ENCODE peak calls at places on chromosomes 1 and 21, in four cellular contexts. V is heart right ventricle, M is bronchial epithelial cell, C is fibroblast of the aortic adventitia. A is an unnamed sample.

GRCh38 chr21:41668686-41669532 is 97.9 kb downstream of the RIPK4 start:
- DNase-seq in M (peak; percentile 83), C (no peak), V (no peak), A (no peak)

GRCh38 chr1:20359451-20360330 is 69.0 kb downstream of the VWA5B1 start:
- DNase-seq in V (no peak), M (no peak), C (no peak), A (no peak)

GRCh38 chr21:26776320-26777021 is 68.7 kb downstream of the ADAMTS1 start:
- DNase-seq in V (no peak), M (peak; percentile 53), C (peak; percentile 68), A (peak; percentile 72)

GRCh38 chr1:153363641-153364040 is 6.0 kb downstream of the S100A9 start:
- DNase-seq in C (no peak), M (no peak), V (no peak), A (no peak)

GRCh38 chr1:185152187-185152767 is 4.5 kb downstream of the TRMT1L start:
- DNase-seq in C (peak; percentile 62), V (no peak), M (peak; percentile 22), A (no peak)

GRCh38 chr1:54464477-54465146 is 58.4 kb upstream of the SSBP3 start:
- DNase-seq in M (no peak), C (no peak), V (no peak), A (no peak)

GRCh38 chr1:203202431-203203245 is 16.1 kb upstream of the CHI3L1 start:
- DNase-seq in M (peak; percentile 32), C (peak; percentile 97), V (peak; percentile 18), A (peak; percentile 84)

GRCh38 chr1:228809621-228810313 is 74.5 kb downstream of the RHOU start:
- DNase-seq in C (no peak), M (no peak), V (no peak), A (no peak)

GRCh38 chr1:12453400-12454343 is 164.3 kb downstream of the DHRS3 start:
- DNase-seq in V (no peak), M (no peak), C (no peak), A (no peak)

GRCh38 chr1:220974431-220974830 is 95.2 kb downstream of the HLX start:
- DNase-seq in V (no peak), C (no peak), M (no peak), A (no peak)

GRCh38 chr1:198848649-198849048 is 209.8 kb downstream of the PTPRC start:
- DNase-seq in M (no peak), C (no peak), V (no peak), A (no peak)

GRCh38 chr1:154865442-154866256 is 4.4 kb downstream of the KCNN3 start:
- DNase-seq in V (no peak), M (no peak), C (no peak), A (no peak)
- H3K4me3 ChIP-seq in V (peak overlapping the region; percentile 66), M (no peak overlapping the region), C (no peak overlapping the region), A (no peak overlapping the region)

DNA sequence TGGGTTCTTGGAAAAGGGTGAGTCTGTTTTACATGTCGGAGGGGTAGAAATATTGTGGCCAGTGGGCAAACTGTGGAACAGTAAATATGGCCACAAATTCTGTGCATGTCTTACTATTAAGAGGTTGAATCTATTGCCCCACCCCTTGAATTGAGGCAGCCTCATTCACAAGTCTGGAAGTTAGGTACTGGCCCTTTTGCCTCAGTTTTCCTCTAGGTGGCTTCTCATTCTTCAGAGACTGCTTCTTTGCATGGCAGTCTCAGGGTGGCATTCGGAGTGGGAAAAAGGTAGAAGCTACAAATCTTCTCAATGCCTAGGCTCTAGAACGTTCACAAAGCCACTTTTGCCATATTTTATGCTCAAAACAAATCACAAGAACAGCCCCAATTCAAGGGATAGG is 57.2 kb downstream of the SLC9C2 start:
- DNase-seq in C (no peak), V (no peak), M (peak; percentile 11), A (no peak)
- TF ChIP-seq CTCF in C (no peak), V (no peak), M (no peak), A (no peak)

GRCh38 chr1:229862017-229862774 is 204.8 kb upstream of the GALNT2 start:
- DNase-seq in V (no peak), M (no peak), C (no peak), A (no peak)

GRCh38 chr1:229860926-229861325 is 206.1 kb upstream of the GALNT2 start:
- DNase-seq in C (no peak), V (no peak), M (no peak), A (no peak)

GRCh38 chr1:229867726-229868125 is 199.3 kb upstream of the GALNT2 start:
- DNase-seq in C (no peak), V (no peak), M (no peak), A (no peak)

GRCh38 chr1:229859026-229859425 is 208.0 kb upstream of the GALNT2 start:
- DNase-seq in M (no peak), V (no peak), C (no peak), A (no peak)

GRCh38 chr1:229863651-229864545 is 203.1 kb upstream of the GALNT2 start:
- DNase-seq in C (no peak), M (no peak), V (peak; percentile 73), A (no peak)
- H3K4me3 ChIP-seq in C (no peak overlapping the region), M (no peak overlapping the region), V (no peak overlapping the region), A (no peak overlapping the region)

GRCh38 chr1:168092566-168093355 is 44.0 kb downstream of the GPR161 start:
- DNase-seq in C (peak; percentile 35), V (no peak), M (peak; percentile 17), A (no peak)
- TF ChIP-seq CTCF in C (peak; percentile 36), V (no peak), M (peak; percentile 38), A (peak; percentile 30)

GRCh38 chr1:6485140-6485936 is 6.1 kb downstream of the PLEKHG5 start:
- DNase-seq in V (no peak), C (no peak), M (no peak), A (no peak)
- H3K4me3 ChIP-seq in V (peak overlapping the region; percentile 67), C (peak overlapping the region; percentile 58), M (peak overlapping the region; percentile 58), A (peak overlapping the region; percentile 40)

GRCh38 chr21:29196021-29196663 is 65.7 kb downstream of the MAP3K7CL start:
- DNase-seq in V (peak; percentile 56), M (peak; percentile 96), C (peak; percentile 95), A (peak; percentile 95)
- TF ChIP-seq CTCF in V (no peak), M (peak; percentile 39), C (peak; percentile 59), A (peak; percentile 33)

DNA sequence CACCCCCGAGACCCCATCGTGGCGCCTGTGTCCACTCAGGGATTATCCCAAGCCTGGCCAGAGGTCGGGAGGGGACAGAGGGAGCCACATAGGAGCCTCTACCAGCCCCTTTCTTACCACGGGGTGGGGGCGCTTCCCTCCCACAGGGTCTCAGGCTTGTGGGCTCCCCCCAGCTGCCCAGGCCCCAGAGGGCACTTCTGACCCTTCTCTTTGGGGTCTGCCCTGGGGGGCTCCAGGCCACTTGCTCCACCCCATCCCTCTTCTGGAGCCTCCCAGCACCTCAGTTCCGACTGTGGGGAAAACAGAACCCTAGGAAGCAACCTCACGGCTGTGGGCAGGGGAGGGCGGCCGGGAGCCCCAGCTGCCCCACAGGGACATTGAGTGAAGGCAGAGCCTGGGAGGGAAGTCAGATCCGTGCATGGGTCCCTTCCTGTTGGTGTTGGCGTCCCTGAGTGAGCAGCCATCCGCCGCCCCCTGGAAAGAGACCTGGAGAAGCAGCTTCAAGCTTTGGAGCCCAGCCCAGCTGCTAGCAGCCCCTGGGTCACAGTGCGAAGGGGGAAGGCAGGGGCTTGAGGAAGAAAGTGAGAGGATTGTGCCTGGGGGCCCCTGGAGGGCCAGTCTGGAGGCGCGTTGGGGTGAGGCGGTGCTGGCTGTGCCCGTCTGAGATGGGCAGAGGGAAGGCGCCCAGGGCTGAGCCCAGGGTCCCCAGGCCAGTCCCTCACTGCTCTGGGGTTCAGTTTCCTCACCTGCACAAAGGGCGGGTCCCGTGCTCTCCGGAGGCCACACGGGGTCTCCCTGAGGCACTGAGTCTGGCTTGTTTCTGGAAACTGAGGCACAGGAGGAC is 22.1 kb downstream of the RRP1 start:
- DNase-seq in C (no peak), V (no peak), M (no peak), A (no peak)
- H3K4me3 ChIP-seq in C (no peak overlapping the region), V (peak overlapping the region; percentile 15), M (peak overlapping the region; percentile 40), A (no peak overlapping the region)

GRCh38 chr21:29938968-29939858 is 583 bp downstream of the GRIK1 start:
- DNase-seq in V (no peak), M (no peak), C (no peak), A (no peak)

GRCh38 chr21:29940993-29941392 is 1.2 kb upstream of the GRIK1 start:
- DNase-seq in M (no peak), V (no peak), C (no peak), A (no peak)

GRCh38 chr21:29942033-29942432 is 2.2 kb upstream of the GRIK1 start:
- DNase-seq in C (no peak), V (no peak), M (no peak), A (no peak)

GRCh38 chr21:29943885-29944284 is 4.1 kb upstream of the GRIK1 start:
- DNase-seq in V (no peak), M (peak; percentile 7), C (no peak), A (peak; percentile 50)

GRCh38 chr21:29939859-29940245 is at the start of gene GRIK1:
- DNase-seq in V (no peak), M (peak; percentile 1), C (no peak), A (peak; percentile 54)
- TF ChIP-seq CTCF in V (no peak), M (no peak), C (no peak), A (no peak)